ENCODE peak calls at places on chromosomes 4 and X, in five cellular contexts. T, U, M, E and C are unnamed samples.

GRCh38 chrX:104113237-104113965 is 1.1 kb downstream of the ZCCHC18 start:
- DNase-seq in E (peak), U (peak), T (no peak), M (peak), C (peak)

GRCh38 chr4:110287130-110287529 is 88.7 kb upstream of the ELOVL6 start:
- DNase-seq in E (peak), T (no peak), U (no peak), M (peak), C (peak)

GRCh38 chrX:7941390-7942042 is 14.3 kb upstream of the PNPLA4 start:
- DNase-seq in M (peak), E (peak), U (no peak), T (no peak), C (peak)

GRCh38 chrX:40148189-40148438 is 50.4 kb upstream of the BCOR start:
- DNase-seq in U (no peak), T (no peak), E (no peak), M (no peak), C (no peak)

GRCh38 chrX:150405576-150405975 is 42.5 kb downstream of the MAMLD1 start:
- DNase-seq in M (no peak), T (no peak), U (no peak), E (no peak), C (no peak)

GRCh38 chr4:86848136-86848535 is 1.0 kb downstream of the SLC10A6 start:
- DNase-seq in U (no peak), M (no peak), T (no peak), E (peak), C (peak)

GRCh38 chrX:97845451-97845850 is 961.7 kb downstream of the RPA4 start:
- DNase-seq in T (no peak), M (no peak), E (no peak), U (no peak), C (no peak)

GRCh38 chr4:186979966-186980745 is 256.5 kb upstream of the FAT1 start:
- DNase-seq in U (no peak), T (no peak), E (no peak), M (peak), C (no peak)

GRCh38 chr4:153153339-153153851 is 50.8 kb upstream of the TRIM2 start:
- DNase-seq in U (no peak), M (peak), T (no peak), E (peak), C (peak)

GRCh38 chr4:143406523-143406922 is 69.8 kb downstream of the GAB1 start:
- DNase-seq in M (peak), E (peak), T (peak), U (peak), C (peak)

GRCh38 chr4:71616168-71616811 is 167.6 kb downstream of the GC start:
- DNase-seq in T (no peak), M (no peak), U (no peak), E (no peak), C (no peak)

GRCh38 chrX:43745938-43746721 is 90.0 kb downstream of the MAOA start:
- DNase-seq in M (peak), T (no peak), E (peak), U (no peak), C (peak)

GRCh38 chr4:40240040-40240653 is 43.3 kb downstream of the RHOH start:
- DNase-seq in E (peak), T (no peak), M (no peak), U (no peak), C (peak)

GRCh38 chr4:8297691-8298485 is 28.3 kb downstream of the HTRA3 start:
- DNase-seq in T (peak), M (no peak), E (no peak), U (peak), C (no peak)

GRCh38 chrX:41621236-41621651 is 67.5 kb upstream of the GPR34 start:
- DNase-seq in M (peak), U (no peak), E (peak), T (no peak), C (no peak)

GRCh38 chrX:154365997-154366665 is 8.3 kb downstream of the FLNA start:
- DNase-seq in T (no peak), U (no peak), M (no peak), E (no peak), C (no peak)

GRCh38 chrX:154366666-154367055 is 7.8 kb downstream of the FLNA start:
- DNase-seq in M (no peak), U (peak), T (peak), E (no peak), C (no peak)

GRCh38 chrX:154363706-154364439 is 10.6 kb downstream of the FLNA start:
- DNase-seq in T (no peak), M (no peak), E (no peak), U (no peak), C (no peak)

GRCh38 chrX:154367474-154368308 is 6.7 kb downstream of the FLNA start:
- DNase-seq in M (no peak), E (no peak), U (no peak), T (no peak), C (no peak)

GRCh38 chrX:154365052-154365600 is 9.3 kb downstream of the FLNA start:
- DNase-seq in E (no peak), U (no peak), T (no peak), M (no peak), C (no peak)
- H3K4me3 ChIP-seq in E (no peak), U (peak), T (no peak), M (no peak), C (no peak)

GRCh38 chr4:85829276-85830051 is 354.5 kb downstream of the ARHGAP24 start:
- DNase-seq in M (peak), T (no peak), U (no peak), E (peak), C (peak)

GRCh38 chr4:85831647-85832046 is 356.7 kb downstream of the ARHGAP24 start:
- DNase-seq in U (no peak), M (no peak), T (no peak), E (no peak), C (no peak)

GRCh38 chr4:85824166-85824945 is 349.4 kb downstream of the ARHGAP24 start:
- DNase-seq in U (no peak), E (peak), T (no peak), M (no peak), C (no peak)

GRCh38 chr4:85825937-85826678 is 351.2 kb downstream of the ARHGAP24 start:
- DNase-seq in M (peak), U (no peak), E (peak), T (peak), C (peak)

DNA sequence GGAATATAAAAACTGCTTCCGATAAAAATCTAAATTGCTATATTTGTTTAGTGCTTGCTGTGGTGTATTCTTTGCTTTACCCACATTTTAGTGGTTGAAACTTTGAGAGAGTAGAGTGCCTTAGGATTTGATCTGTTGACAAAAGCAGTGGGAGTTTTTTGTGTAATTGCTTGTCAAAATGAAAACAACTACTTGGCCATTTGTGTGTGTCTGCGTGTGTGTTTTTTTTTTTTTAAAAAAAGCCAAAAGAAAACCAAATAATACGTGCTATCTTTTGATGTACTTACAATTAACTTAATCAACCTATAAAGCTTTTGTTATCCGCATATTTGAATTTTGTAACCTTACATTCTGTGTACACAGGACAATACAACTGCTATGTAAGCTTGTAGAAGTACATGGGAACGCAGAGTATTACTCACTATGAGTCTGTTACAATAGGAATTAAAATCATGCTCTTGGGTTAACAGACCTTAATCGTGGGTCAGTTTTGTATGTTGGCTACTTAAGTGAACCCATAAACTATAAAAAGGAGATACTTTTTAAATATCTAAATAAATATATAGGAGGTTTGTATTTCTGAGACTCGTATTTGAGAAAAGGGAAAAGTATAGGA is 353.5 kb downstream of the ARHGAP24 start:
- DNase-seq in U (no peak), M (peak), T (no peak), E (peak), C (peak)
- H3K4me3 ChIP-seq in U (peak), M (peak), T (peak), E (peak), C (peak)

DNA sequence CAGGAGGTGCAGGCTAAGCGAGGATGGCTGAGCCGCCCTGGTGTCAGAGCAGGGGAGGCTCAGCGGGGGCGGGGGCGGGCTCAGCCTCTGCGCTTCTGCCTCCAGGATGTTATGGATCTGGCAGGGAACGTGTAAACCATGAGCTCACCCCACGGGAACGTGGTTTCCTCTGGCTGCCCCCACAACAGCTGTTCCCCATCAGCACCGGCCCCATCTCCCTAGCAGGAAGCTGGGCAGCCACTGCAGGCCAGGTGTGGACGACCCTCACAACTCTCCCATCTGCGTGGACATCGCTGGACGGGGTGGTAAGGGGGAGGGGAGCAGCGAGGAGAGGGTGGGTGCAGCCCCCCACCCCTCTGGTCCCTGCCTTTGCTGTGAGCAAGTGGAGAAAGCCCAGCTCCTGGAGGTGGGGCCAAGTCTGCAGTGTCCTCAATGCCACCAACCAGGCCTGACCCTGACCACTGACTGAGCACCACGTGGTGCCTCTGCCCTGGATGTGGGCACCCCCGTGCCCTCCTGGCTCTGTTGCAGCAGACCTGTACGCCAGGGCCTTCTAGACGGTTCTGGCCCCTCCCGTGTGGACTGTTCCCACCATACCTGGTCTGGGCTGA is 28.1 kb upstream of the SPON2 start:
- DNase-seq in M (peak), T (peak), U (peak), E (peak), C (peak)
- H3K4me3 ChIP-seq in M (peak), T (peak), U (peak), E (no peak), C (peak)

GRCh38 chr4:25856756-25857155 is 6.0 kb downstream of the SEL1L3 start:
- DNase-seq in T (no peak), E (no peak), U (no peak), M (peak), C (no peak)

GRCh38 chr4:25859429-25860148 is 3.2 kb downstream of the SEL1L3 start:
- DNase-seq in E (no peak), T (no peak), U (no peak), M (no peak), C (no peak)

GRCh38 chr4:25857403-25857802 is 5.4 kb downstream of the SEL1L3 start:
- DNase-seq in T (no peak), U (no peak), E (no peak), M (peak), C (no peak)

GRCh38 chr4:25860586-25861421 is 2.0 kb downstream of the SEL1L3 start:
- DNase-seq in U (no peak), T (no peak), M (peak), E (no peak), C (no peak)

DNA sequence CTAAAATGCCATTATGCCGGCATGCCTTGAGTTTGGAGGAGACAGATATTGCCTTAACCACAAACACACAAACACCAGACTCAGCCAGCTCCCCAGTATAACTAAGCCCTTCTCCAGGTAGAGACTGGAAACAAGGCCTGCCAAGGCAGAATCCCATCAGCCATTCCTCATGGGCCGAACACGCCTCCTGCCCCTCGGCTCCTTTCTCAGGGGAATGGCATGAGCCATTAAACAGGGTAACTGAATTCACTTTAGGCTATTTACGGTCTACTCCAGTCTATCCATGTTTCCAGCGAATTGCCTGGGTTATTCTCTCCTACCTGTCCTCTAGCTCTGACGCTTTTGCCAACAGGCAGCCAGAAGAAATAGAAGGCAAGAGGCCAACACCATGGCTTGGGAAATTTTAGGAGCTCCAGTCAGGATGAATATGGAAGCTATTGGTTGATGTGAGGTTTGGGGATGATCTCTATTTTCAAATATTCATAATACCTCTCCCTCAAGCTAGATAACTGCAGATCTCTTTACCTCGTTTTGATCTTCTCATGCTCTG is 4.9 kb downstream of the SEL1L3 start:
- DNase-seq in U (no peak), E (no peak), M (no peak), T (no peak), C (no peak)
- H3K4me3 ChIP-seq in U (no peak), E (no peak), M (no peak), T (no peak), C (no peak)

GRCh38 chr4:42654606-42655005 is 2.3 kb downstream of the ATP8A1 start:
- DNase-seq in E (peak), U (no peak), M (peak), T (no peak), C (peak)
- H3K4me3 ChIP-seq in E (no peak), U (no peak), M (no peak), T (no peak), C (no peak)

DNA sequence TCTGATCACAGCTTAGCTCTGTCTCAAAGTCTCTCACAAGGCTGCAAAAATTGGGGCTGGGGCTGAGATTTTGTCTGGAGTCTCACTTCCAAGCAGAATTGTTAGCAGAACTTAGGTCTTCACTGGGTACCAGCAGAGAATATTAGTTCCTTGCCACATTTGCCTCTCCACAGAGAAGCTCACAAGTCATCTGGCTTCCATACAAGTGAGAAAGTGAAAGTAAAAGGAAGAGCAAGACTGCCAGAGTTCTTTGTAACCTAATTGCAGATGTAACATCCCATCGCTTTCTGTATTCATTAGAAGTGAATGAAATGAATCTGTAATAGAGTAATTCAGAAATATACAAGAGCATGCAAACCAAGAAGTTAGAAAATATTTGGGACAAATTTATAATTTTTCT is 624.1 kb upstream of the GNPDA2 start:
- DNase-seq in M (peak), U (no peak), T (no peak), E (peak), C (no peak)
- H3K4me3 ChIP-seq in M (no peak), U (peak), T (no peak), E (peak), C (no peak)